ENCODE peak calls at places on chromosomes 5 and 9, in six cellular contexts. L is GM18507; H is lower lobe of right lung; Y is naive thymus-derived CD8-positive, alpha-beta T cell; I is EL; U is lower leg skin. X is an unnamed sample.

GRCh38 chr5:36875789-36876388 is 680 bp upstream of the NIPBL start:
- DNase-seq in U (peak; percentile 55), H (peak; percentile 90), Y (peak; percentile 77), I (peak; percentile 81), L (no peak), X (peak; percentile 68)

GRCh38 chr9:36995927-36996471 is 38.1 kb downstream of the PAX5 start:
- DNase-seq in L (no peak), H (no peak), I (peak; percentile 69), U (no peak), Y (peak; percentile 56), X (peak; percentile 60)

GRCh38 chr9:117526674-117527073 is 111.8 kb upstream of the ASTN2 start:
- DNase-seq in L (no peak), Y (no peak), I (no peak), H (no peak), U (no peak), X (no peak)

GRCh38 chr9:80793706-80794105 is 895.6 kb downstream of the TLE1 start:
- DNase-seq in I (no peak), Y (no peak), H (no peak), U (no peak), L (no peak), X (no peak)

GRCh38 chr5:139335811-139336210 is 5.8 kb upstream of the PAIP2 start:
- DNase-seq in L (no peak), I (no peak), H (no peak), U (no peak), Y (no peak), X (no peak)

GRCh38 chr9:93464876-93465275 is 11.5 kb upstream of the FAM120AOS start:
- DNase-seq in L (no peak), U (no peak), Y (no peak), I (no peak), H (no peak), X (no peak)

GRCh38 chr5:24222866-24223265 is 421.9 kb downstream of the CDH10 start:
- DNase-seq in Y (no peak), U (no peak), H (no peak), L (no peak), I (no peak), X (no peak)

GRCh38 chr5:170427672-170428236 is 38.6 kb upstream of the KCNMB1 start:
- DNase-seq in U (no peak), H (no peak), I (peak; percentile 10), Y (no peak), L (no peak), X (peak; percentile 53)

GRCh38 chr5:112257961-112258360 is 161.1 kb downstream of the EPB41L4A start:
- DNase-seq in U (no peak), I (no peak), L (no peak), Y (no peak), H (no peak), X (no peak)

GRCh38 chr9:136829981-136830885 is 12.0 kb upstream of the AJM1 start:
- DNase-seq in Y (no peak), U (no peak), L (no peak), H (no peak), I (no peak), X (no peak)

GRCh38 chr5:108102463-108102862 is 279.4 kb downstream of the FBXL17 start:
- DNase-seq in L (no peak), Y (no peak), H (no peak), I (no peak), U (no peak), X (no peak)

GRCh38 chr9:111691686-111692329 is 30.4 kb downstream of the GNG10 start:
- DNase-seq in U (no peak), L (no peak), I (peak; percentile 52), H (no peak), Y (peak; percentile 28), X (peak; percentile 13)

GRCh38 chr9:36345103-36345846 is 54.8 kb downstream of the RNF38 start:
- DNase-seq in U (no peak), H (no peak), I (no peak), L (no peak), Y (no peak), X (no peak)

GRCh38 chr9:137880160-137880975 is 2.8 kb downstream of the CACNA1B start:
- DNase-seq in Y (no peak), H (peak; percentile 35), I (no peak), L (no peak), U (no peak), X (no peak)

GRCh38 chr5:125582358-125582757 is 835.9 kb upstream of the ZNF608 start:
- DNase-seq in L (no peak), Y (no peak), H (no peak), U (peak; percentile 24), I (no peak), X (no peak)

GRCh38 chr9:16828335-16829281 is 41.9 kb downstream of the BNC2 start:
- DNase-seq in U (peak; percentile 31), Y (no peak), H (no peak), L (no peak), I (peak; percentile 68), X (no peak)

GRCh38 chr5:160315968-160316367 is 3.6 kb upstream of the CCNJL start:
- DNase-seq in U (no peak), Y (no peak), I (peak; percentile 69), H (no peak), L (no peak), X (no peak)

GRCh38 chr9:95132406-95133350 is 184.8 kb downstream of the FANCC start:
- DNase-seq in H (no peak), I (no peak), Y (no peak), L (no peak), U (no peak), X (no peak)

GRCh38 chr5:127536687-127537086 is 19.2 kb downstream of the PRRC1 start:
- DNase-seq in U (no peak), Y (no peak), L (no peak), H (no peak), I (no peak), X (no peak)

GRCh38 chr5:125199968-125200841 is 453.8 kb upstream of the ZNF608 start:
- DNase-seq in H (no peak), Y (no peak), L (no peak), U (no peak), I (peak; percentile 13), X (no peak)

GRCh38 chr9:94623253-94623652 is 16.1 kb downstream of the FBP1 start:
- DNase-seq in U (no peak), I (peak; percentile 40), Y (no peak), L (no peak), H (peak; percentile 60), X (no peak)

GRCh38 chr5:136246632-136247031 is 53.7 kb upstream of the SMIM32 start:
- DNase-seq in U (no peak), Y (no peak), I (no peak), H (no peak), L (no peak), X (no peak)

GRCh38 chr5:41172012-41172411 is 41.3 kb downstream of the C6 start:
- DNase-seq in L (no peak), U (no peak), H (no peak), I (no peak), Y (no peak), X (no peak)

GRCh38 chr5:81125959-81126358 is 107.2 kb upstream of the CKMT2 start:
- DNase-seq in I (peak; percentile 13), L (no peak), H (peak; percentile 83), U (no peak), Y (no peak), X (no peak)

GRCh38 chr9:98523231-98523901 is 185.4 kb downstream of the GABBR2 start:
- DNase-seq in L (no peak), H (no peak), Y (no peak), I (peak; percentile 56), U (no peak), X (no peak)

GRCh38 chr9:117063721-117064471 is 351.0 kb downstream of the ASTN2 start:
- DNase-seq in U (no peak), L (no peak), I (no peak), Y (no peak), H (no peak), X (no peak)

GRCh38 chr5:15995206-15996052 is 184.2 kb downstream of the MARCHF11 start:
- DNase-seq in I (peak; percentile 50), Y (no peak), H (no peak), U (no peak), L (no peak), X (no peak)

GRCh38 chr9:107712390-107712789 is 222.8 kb upstream of the KLF4 start:
- DNase-seq in H (no peak), Y (no peak), U (no peak), L (no peak), I (peak; percentile 73), X (peak; percentile 48)

GRCh38 chr5:68332546-68332945 is 117.0 kb downstream of the PIK3R1 start:
- DNase-seq in L (no peak), Y (no peak), I (peak; percentile 47), H (no peak), U (no peak), X (no peak)

X was measured in GDM1.